ENCODE peak calls at places on chromosomes 12 and 14, in ten cellular contexts. One of them, this sample, is unnamed.

GRCh38 chr12:40222247-40222646 is 2.5 kb upstream of the LRRK2 start:
- DNase-seq in A549: no peak
- DNase-seq in foreskin keratinocyte: no peak
- DNase-seq in HCT116: no peak
- DNase-seq in HepG2: no peak
- DNase-seq in lower leg skin: no peak
- DNase-seq in astrocyte of the cerebellum: no peak
- DNase-seq in foreskin fibroblast: no peak
- DNase-seq in AG09319: peak; percentile 29
- DNase-seq in hepatocyte: no peak
- DNase-seq in this sample: no peak

GRCh38 chr12:124306686-124307555 is 12.0 kb downstream of the RFLNA start:
- DNase-seq in A549: no peak
- DNase-seq in foreskin keratinocyte: no peak
- DNase-seq in HCT116: no peak
- DNase-seq in HepG2: no peak
- DNase-seq in lower leg skin: no peak
- DNase-seq in astrocyte of the cerebellum: no peak
- DNase-seq in foreskin fibroblast: no peak
- DNase-seq in AG09319: no peak
- DNase-seq in hepatocyte: no peak
- DNase-seq in this sample: no peak

GRCh38 chr12:25324861-25325260 is 74.1 kb upstream of the KRAS start:
- DNase-seq in A549: no peak
- DNase-seq in foreskin keratinocyte: no peak
- DNase-seq in HCT116: no peak
- DNase-seq in HepG2: no peak
- DNase-seq in lower leg skin: no peak
- DNase-seq in astrocyte of the cerebellum: no peak
- DNase-seq in foreskin fibroblast: no peak
- DNase-seq in AG09319: no peak
- DNase-seq in hepatocyte: no peak
- DNase-seq in this sample: no peak

GRCh38 chr14:68662395-68662794 is 130.5 kb downstream of the ZFP36L1 start:
- DNase-seq in A549: no peak
- DNase-seq in foreskin keratinocyte: no peak
- DNase-seq in HCT116: no peak
- DNase-seq in HepG2: no peak
- DNase-seq in lower leg skin: peak; percentile 72
- DNase-seq in astrocyte of the cerebellum: no peak
- DNase-seq in foreskin fibroblast: no peak
- DNase-seq in AG09319: no peak
- DNase-seq in hepatocyte: no peak
- DNase-seq in this sample: no peak

GRCh38 chr14:105290598-105291356 is 10.0 kb downstream of the BRF1 start:
- DNase-seq in A549: no peak
- DNase-seq in foreskin keratinocyte: no peak
- DNase-seq in HCT116: no peak
- DNase-seq in HepG2: no peak
- DNase-seq in lower leg skin: no peak
- DNase-seq in astrocyte of the cerebellum: no peak
- DNase-seq in foreskin fibroblast: no peak
- DNase-seq in AG09319: no peak
- DNase-seq in hepatocyte: no peak
- DNase-seq in this sample: peak; percentile 67

GRCh38 chr14:76863724-76864407 is 37.7 kb downstream of the LRRC74A start:
- DNase-seq in A549: no peak
- DNase-seq in foreskin keratinocyte: no peak
- DNase-seq in HCT116: no peak
- DNase-seq in HepG2: peak; percentile 19
- DNase-seq in lower leg skin: no peak
- DNase-seq in astrocyte of the cerebellum: no peak
- DNase-seq in foreskin fibroblast: no peak
- DNase-seq in AG09319: no peak
- DNase-seq in hepatocyte: no peak
- DNase-seq in this sample: no peak

GRCh38 chr12:89225401-89225800 is 126.9 kb downstream of the DUSP6 start:
- DNase-seq in A549: peak; percentile 9
- DNase-seq in foreskin keratinocyte: peak; percentile 92
- DNase-seq in HCT116: peak; percentile 81
- DNase-seq in HepG2: no peak
- DNase-seq in lower leg skin: no peak
- DNase-seq in astrocyte of the cerebellum: no peak
- DNase-seq in foreskin fibroblast: peak; percentile 57
- DNase-seq in AG09319: no peak
- DNase-seq in hepatocyte: peak; percentile 40
- DNase-seq in this sample: peak; percentile 63

GRCh38 chr14:74888164-74889158 is 6.7 kb downstream of the DLST start:
- DNase-seq in A549: peak; percentile 37
- DNase-seq in foreskin keratinocyte: no peak
- DNase-seq in HCT116: peak; percentile 4
- DNase-seq in HepG2: no peak
- DNase-seq in lower leg skin: no peak
- DNase-seq in astrocyte of the cerebellum: no peak
- DNase-seq in foreskin fibroblast: no peak
- DNase-seq in AG09319: no peak
- DNase-seq in hepatocyte: no peak
- DNase-seq in this sample: no peak

GRCh38 chr14:71474291-71474690 is 457.9 kb upstream of the RGS6 start:
- DNase-seq in A549: no peak
- DNase-seq in foreskin keratinocyte: no peak
- DNase-seq in HCT116: no peak
- DNase-seq in HepG2: no peak
- DNase-seq in lower leg skin: no peak
- DNase-seq in astrocyte of the cerebellum: no peak
- DNase-seq in foreskin fibroblast: no peak
- DNase-seq in AG09319: no peak
- DNase-seq in hepatocyte: no peak
- DNase-seq in this sample: no peak

GRCh38 chr12:3140284-3140683 is 63.1 kb downstream of the TSPAN9 start:
- DNase-seq in A549: no peak
- DNase-seq in foreskin keratinocyte: no peak
- DNase-seq in HCT116: no peak
- DNase-seq in HepG2: no peak
- DNase-seq in lower leg skin: no peak
- DNase-seq in astrocyte of the cerebellum: no peak
- DNase-seq in foreskin fibroblast: no peak
- DNase-seq in AG09319: no peak
- DNase-seq in hepatocyte: no peak
- DNase-seq in this sample: no peak

GRCh38 chr12:66066071-66066928 is 64.2 kb downstream of the LLPH start:
- DNase-seq in A549: no peak
- DNase-seq in foreskin keratinocyte: no peak
- DNase-seq in HCT116: no peak
- DNase-seq in HepG2: peak; percentile 78
- DNase-seq in lower leg skin: no peak
- DNase-seq in astrocyte of the cerebellum: peak; percentile 90
- DNase-seq in foreskin fibroblast: peak; percentile 46
- DNase-seq in AG09319: no peak
- DNase-seq in hepatocyte: no peak
- DNase-seq in this sample: no peak
- TF ChIP-seq CTCF in A549: no peak
- TF ChIP-seq CTCF in foreskin keratinocyte: no peak
- TF ChIP-seq CTCF in HCT116: no peak
- TF ChIP-seq CTCF in HepG2: peak; percentile 51
- TF ChIP-seq CTCF in lower leg skin: no peak
- TF ChIP-seq CTCF in astrocyte of the cerebellum: peak; percentile 38
- TF ChIP-seq CTCF in foreskin fibroblast: no peak
- TF ChIP-seq CTCF in AG09319: no peak
- TF ChIP-seq CTCF in hepatocyte: no peak
- TF ChIP-seq CTCF in this sample: no peak

GRCh38 chr12:11805043-11805442 is 155.6 kb downstream of the ETV6 start:
- DNase-seq in A549: no peak
- DNase-seq in foreskin keratinocyte: no peak
- DNase-seq in HCT116: no peak
- DNase-seq in HepG2: no peak
- DNase-seq in lower leg skin: no peak
- DNase-seq in astrocyte of the cerebellum: no peak
- DNase-seq in foreskin fibroblast: no peak
- DNase-seq in AG09319: no peak
- DNase-seq in hepatocyte: no peak
- DNase-seq in this sample: no peak
- TF ChIP-seq CTCF in A549: no peak
- TF ChIP-seq CTCF in foreskin keratinocyte: peak; percentile 34
- TF ChIP-seq CTCF in HCT116: peak; percentile 34
- TF ChIP-seq CTCF in HepG2: no peak
- TF ChIP-seq CTCF in lower leg skin: no peak
- TF ChIP-seq CTCF in astrocyte of the cerebellum: peak; percentile 25
- TF ChIP-seq CTCF in foreskin fibroblast: no peak
- TF ChIP-seq CTCF in AG09319: no peak
- TF ChIP-seq CTCF in hepatocyte: no peak
- TF ChIP-seq CTCF in this sample: no peak

GRCh38 chr14:59020382-59020781 is 168.1 kb upstream of the DAAM1 start:
- DNase-seq in A549: peak; percentile 48
- DNase-seq in foreskin keratinocyte: no peak
- DNase-seq in HCT116: peak; percentile 18
- DNase-seq in HepG2: no peak
- DNase-seq in lower leg skin: no peak
- DNase-seq in astrocyte of the cerebellum: peak; percentile 3
- DNase-seq in foreskin fibroblast: peak; percentile 18
- DNase-seq in AG09319: no peak
- DNase-seq in hepatocyte: peak; percentile 47
- DNase-seq in this sample: no peak

GRCh38 chr14:59018978-59019377 is 169.5 kb upstream of the DAAM1 start:
- DNase-seq in A549: peak; percentile 11
- DNase-seq in foreskin keratinocyte: no peak
- DNase-seq in HCT116: no peak
- DNase-seq in HepG2: no peak
- DNase-seq in lower leg skin: no peak
- DNase-seq in astrocyte of the cerebellum: no peak
- DNase-seq in foreskin fibroblast: no peak
- DNase-seq in AG09319: no peak
- DNase-seq in hepatocyte: no peak
- DNase-seq in this sample: no peak

GRCh38 chr14:59026086-59026485 is 162.4 kb upstream of the DAAM1 start:
- DNase-seq in A549: no peak
- DNase-seq in foreskin keratinocyte: no peak
- DNase-seq in HCT116: no peak
- DNase-seq in HepG2: no peak
- DNase-seq in lower leg skin: no peak
- DNase-seq in astrocyte of the cerebellum: no peak
- DNase-seq in foreskin fibroblast: peak; percentile 12
- DNase-seq in AG09319: no peak
- DNase-seq in hepatocyte: no peak
- DNase-seq in this sample: no peak

GRCh38 chr14:59018460-59018859 is 170.0 kb upstream of the DAAM1 start:
- DNase-seq in A549: no peak
- DNase-seq in foreskin keratinocyte: no peak
- DNase-seq in HCT116: no peak
- DNase-seq in HepG2: no peak
- DNase-seq in lower leg skin: no peak
- DNase-seq in astrocyte of the cerebellum: no peak
- DNase-seq in foreskin fibroblast: no peak
- DNase-seq in AG09319: no peak
- DNase-seq in hepatocyte: no peak
- DNase-seq in this sample: no peak

DNA sequence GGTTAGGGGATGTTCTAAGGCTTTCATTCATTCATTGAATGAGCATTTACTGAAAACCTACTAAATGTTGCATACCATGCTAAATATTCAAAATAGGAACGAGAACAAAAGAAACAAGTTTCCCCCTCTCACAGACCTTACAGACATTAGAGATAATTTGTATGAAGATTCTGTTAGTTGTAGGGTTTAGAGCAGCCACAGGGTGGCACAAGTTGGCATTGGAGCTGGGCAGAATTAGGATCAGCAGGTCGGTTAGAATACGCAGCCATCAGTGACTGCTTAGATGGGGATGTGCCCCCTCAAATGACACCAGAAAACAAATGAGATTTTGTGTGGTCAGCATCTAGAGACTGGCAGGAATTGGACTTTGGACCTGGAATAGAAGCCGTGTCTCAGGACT is 166.3 kb upstream of the DAAM1 start:
- DNase-seq in A549: peak; percentile 19
- DNase-seq in foreskin keratinocyte: no peak
- DNase-seq in HCT116: no peak
- DNase-seq in HepG2: no peak
- DNase-seq in lower leg skin: no peak
- DNase-seq in astrocyte of the cerebellum: no peak
- DNase-seq in foreskin fibroblast: no peak
- DNase-seq in AG09319: no peak
- DNase-seq in hepatocyte: no peak
- DNase-seq in this sample: no peak
- TF ChIP-seq CTCF in A549: peak; percentile 35
- TF ChIP-seq CTCF in foreskin keratinocyte: peak; percentile 48
- TF ChIP-seq CTCF in HCT116: peak; percentile 52
- TF ChIP-seq CTCF in HepG2: no peak
- TF ChIP-seq CTCF in lower leg skin: no peak
- TF ChIP-seq CTCF in astrocyte of the cerebellum: no peak
- TF ChIP-seq CTCF in foreskin fibroblast: no peak
- TF ChIP-seq CTCF in AG09319: no peak
- TF ChIP-seq CTCF in hepatocyte: no peak
- TF ChIP-seq CTCF in this sample: no peak

DNA sequence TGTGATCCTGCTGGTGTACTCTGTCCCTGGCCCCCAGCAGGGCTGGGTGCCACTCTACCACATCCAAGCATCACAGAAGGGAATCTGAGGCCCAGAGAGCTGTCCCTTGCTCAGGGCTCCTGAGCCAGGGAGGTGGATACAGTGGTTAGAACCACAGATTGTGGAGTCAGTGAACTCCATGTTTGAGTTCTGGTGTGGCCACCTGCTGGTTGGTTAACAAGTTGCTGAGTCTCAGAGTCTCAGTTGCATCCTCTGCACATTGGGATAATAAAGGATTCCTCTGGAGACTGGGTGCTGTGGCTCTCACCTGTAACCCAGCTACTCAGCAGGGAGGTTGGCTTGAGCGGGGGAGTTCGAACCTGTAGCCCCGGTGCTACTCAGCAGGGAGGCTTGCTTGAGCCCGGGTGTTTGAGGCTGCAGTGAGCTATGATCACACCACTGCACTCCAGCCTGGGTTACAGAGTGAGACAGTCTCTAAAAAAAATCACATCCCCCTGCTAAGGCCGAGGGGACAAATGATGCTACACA is 39.4 kb downstream of the MVK start:
- DNase-seq in A549: peak; percentile 55
- DNase-seq in foreskin keratinocyte: peak; percentile 3
- DNase-seq in HCT116: no peak
- DNase-seq in HepG2: peak; percentile 41
- DNase-seq in lower leg skin: no peak
- DNase-seq in astrocyte of the cerebellum: no peak
- DNase-seq in foreskin fibroblast: no peak
- DNase-seq in AG09319: no peak
- DNase-seq in hepatocyte: no peak
- DNase-seq in this sample: no peak
- TF ChIP-seq CTCF in A549: peak; percentile 27
- TF ChIP-seq CTCF in foreskin keratinocyte: peak; percentile 50
- TF ChIP-seq CTCF in HCT116: peak; percentile 47
- TF ChIP-seq CTCF in HepG2: peak; percentile 63
- TF ChIP-seq CTCF in lower leg skin: no peak
- TF ChIP-seq CTCF in astrocyte of the cerebellum: peak; percentile 37
- TF ChIP-seq CTCF in foreskin fibroblast: peak; percentile 31
- TF ChIP-seq CTCF in AG09319: peak; percentile 16
- TF ChIP-seq CTCF in hepatocyte: no peak
- TF ChIP-seq CTCF in this sample: no peak

This sample was measured in natural killer cell.